ENCODE peak calls at places on chromosomes 7 and 10, in eight cellular contexts. W, O, A, R, D, Y, G and Z are unnamed samples.

GRCh38 chr10:7218974-7219373 is 191.9 kb downstream of the SFMBT2 start:
- DNase-seq in W (no peak), O (no peak), A (no peak), R (no peak), D (peak), Y (peak), G (no peak), Z (no peak)

GRCh38 chr7:85186083-85186520 is 754 bp downstream of the SEMA3D start:
- DNase-seq in W (peak), O (peak), A (no peak), R (peak), D (peak), Y (peak), G (peak), Z (no peak)

GRCh38 chr7:137454169-137455166 is 110.9 kb upstream of the PTN start:
- DNase-seq in W (no peak), O (peak), A (no peak), R (no peak), D (peak), Y (peak), G (peak), Z (no peak)

GRCh38 chr10:114526112-114526496 is 121.8 kb upstream of the AFAP1L2 start:
- DNase-seq in W (no peak), O (no peak), A (no peak), R (no peak), D (peak), Y (peak), G (no peak), Z (no peak)

GRCh38 chr7:46099091-46099490 is 178.0 kb upstream of the IGFBP3 start:
- DNase-seq in W (no peak), O (no peak), A (no peak), R (no peak), D (peak), Y (no peak), G (no peak), Z (no peak)

GRCh38 chr7:78510580-78511188 is 712.1 kb downstream of the PHTF2 start:
- DNase-seq in W (no peak), O (peak), A (no peak), R (peak), D (peak), Y (peak), G (peak), Z (no peak)

GRCh38 chr10:98173258-98173657 is 38.8 kb downstream of the R3HCC1L start:
- DNase-seq in W (no peak), O (no peak), A (no peak), R (no peak), D (no peak), Y (no peak), G (no peak), Z (no peak)

GRCh38 chr10:124112891-124113580 is 19.6 kb upstream of the CHST15 start:
- DNase-seq in W (no peak), O (no peak), A (no peak), R (no peak), D (no peak), Y (no peak), G (no peak), Z (no peak)

GRCh38 chr7:31950101-31950755 is 120.0 kb downstream of the PDE1C start:
- DNase-seq in W (no peak), O (no peak), A (no peak), R (no peak), D (peak), Y (peak), G (no peak), Z (no peak)

GRCh38 chr10:104334965-104335650 is 3.2 kb downstream of the ITPRIP start:
- DNase-seq in W (no peak), O (no peak), A (peak), R (no peak), D (no peak), Y (no peak), G (no peak), Z (no peak)
- H3K27ac ChIP-seq in W (peak), O (peak), A (no peak), R (peak), D (peak), Y (no peak), G (no peak), Z (no peak)

DNA sequence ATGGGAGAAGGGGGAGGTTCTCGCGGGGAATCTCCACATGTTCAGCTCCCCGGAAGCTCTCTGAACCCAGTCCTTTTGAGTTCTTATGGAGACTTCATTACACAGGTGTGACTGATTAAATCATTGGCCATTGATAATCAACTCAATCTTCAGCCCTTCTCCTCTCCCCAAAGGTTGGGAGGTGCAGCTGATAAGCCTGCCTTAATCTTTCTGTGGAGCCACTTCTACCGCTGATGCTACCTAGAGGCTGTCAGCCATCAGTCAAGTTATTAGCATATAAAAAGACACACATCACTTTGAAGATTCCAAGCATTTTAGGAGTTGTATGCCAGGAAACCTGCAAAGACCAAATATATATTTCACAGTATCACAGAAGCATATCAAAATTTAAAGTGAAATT is 91.7 kb downstream of the MARCHF5 start:
- DNase-seq in W (no peak), O (no peak), A (no peak), R (no peak), D (no peak), Y (no peak), G (no peak), Z (no peak)
- H3K27ac ChIP-seq in W (no peak), O (no peak), A (no peak), R (no peak), D (no peak), Y (no peak), G (no peak), Z (no peak)

GRCh38 chr7:30019960-30020359 is 6.5 kb downstream of the FKBP14 start:
- DNase-seq in W (no peak), O (no peak), A (no peak), R (no peak), D (peak), Y (no peak), G (no peak), Z (no peak)
- H3K27ac ChIP-seq in W (no peak), O (no peak), A (no peak), R (no peak), D (no peak), Y (no peak), G (no peak), Z (no peak)

GRCh38 chr7:116403265-116403664 is 96.3 kb upstream of the CAV2 start:
- DNase-seq in W (no peak), O (no peak), A (no peak), R (no peak), D (peak), Y (no peak), G (no peak), Z (no peak)

GRCh38 chr7:116405810-116406209 is 93.7 kb upstream of the CAV2 start:
- DNase-seq in W (no peak), O (no peak), A (no peak), R (no peak), D (no peak), Y (no peak), G (no peak), Z (no peak)

GRCh38 chr7:116401711-116402110 is 97.8 kb upstream of the CAV2 start:
- DNase-seq in W (no peak), O (no peak), A (no peak), R (no peak), D (no peak), Y (no peak), G (no peak), Z (no peak)

GRCh38 chr7:116407165-116407564 is 92.4 kb upstream of the CAV2 start:
- DNase-seq in W (no peak), O (no peak), A (no peak), R (no peak), D (peak), Y (no peak), G (no peak), Z (no peak)

DNA sequence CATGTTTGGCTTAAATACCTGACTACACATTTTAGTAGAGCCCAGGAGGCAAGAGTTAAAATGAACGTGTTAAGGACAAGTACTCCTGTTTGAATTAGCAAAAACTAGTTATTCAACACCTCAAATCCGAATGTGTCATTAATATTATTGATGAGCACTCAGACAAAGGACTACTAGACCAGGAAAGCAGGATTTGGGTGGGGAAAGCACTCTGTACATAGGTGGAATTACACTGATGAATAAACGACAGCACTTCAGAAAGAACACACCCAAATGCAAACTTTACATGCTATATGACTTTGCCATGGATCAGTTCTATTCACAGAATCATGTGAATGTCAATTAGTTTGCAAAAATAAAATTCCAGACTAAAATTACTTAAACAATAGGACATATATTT is 95.1 kb upstream of the CAV2 start:
- DNase-seq in W (no peak), O (no peak), A (no peak), R (no peak), D (no peak), Y (no peak), G (no peak), Z (no peak)
- H3K27ac ChIP-seq in W (no peak), O (no peak), A (no peak), R (no peak), D (no peak), Y (no peak), G (no peak), Z (no peak)

GRCh38 chr7:37344886-37345579 is 103.6 kb downstream of the ELMO1 start:
- DNase-seq in W (no peak), O (no peak), A (no peak), R (no peak), D (no peak), Y (no peak), G (peak), Z (no peak)
- H3K27ac ChIP-seq in W (peak), O (peak), A (no peak), R (peak), D (no peak), Y (no peak), G (peak), Z (no peak)

GRCh38 chr10:5546891-5547683 is 22.3 kb downstream of the CALML3 start:
- DNase-seq in W (no peak), O (peak), A (no peak), R (no peak), D (peak), Y (peak), G (no peak), Z (no peak)
- H3K27ac ChIP-seq in W (no peak), O (peak), A (no peak), R (peak), D (peak), Y (peak), G (no peak), Z (peak)

GRCh38 chr7:17030559-17030958 is 148.8 kb upstream of the AGR3 start:
- DNase-seq in W (no peak), O (no peak), A (no peak), R (no peak), D (no peak), Y (no peak), G (no peak), Z (no peak)

GRCh38 chr7:17027143-17027802 is 145.5 kb upstream of the AGR3 start:
- DNase-seq in W (no peak), O (no peak), A (no peak), R (no peak), D (no peak), Y (no peak), G (no peak), Z (no peak)

GRCh38 chr7:17027803-17028163 is 146.0 kb upstream of the AGR3 start:
- DNase-seq in W (no peak), O (no peak), A (no peak), R (no peak), D (no peak), Y (no peak), G (no peak), Z (no peak)

GRCh38 chr7:17031903-17032551 is 150.2 kb upstream of the AGR3 start:
- DNase-seq in W (no peak), O (no peak), A (no peak), R (no peak), D (no peak), Y (no peak), G (no peak), Z (no peak)

GRCh38 chr7:17029150-17029549 is 147.4 kb upstream of the AGR3 start:
- DNase-seq in W (no peak), O (no peak), A (no peak), R (no peak), D (no peak), Y (no peak), G (no peak), Z (no peak)
- H3K27ac ChIP-seq in W (peak), O (peak), A (no peak), R (no peak), D (no peak), Y (no peak), G (no peak), Z (no peak)

DNA sequence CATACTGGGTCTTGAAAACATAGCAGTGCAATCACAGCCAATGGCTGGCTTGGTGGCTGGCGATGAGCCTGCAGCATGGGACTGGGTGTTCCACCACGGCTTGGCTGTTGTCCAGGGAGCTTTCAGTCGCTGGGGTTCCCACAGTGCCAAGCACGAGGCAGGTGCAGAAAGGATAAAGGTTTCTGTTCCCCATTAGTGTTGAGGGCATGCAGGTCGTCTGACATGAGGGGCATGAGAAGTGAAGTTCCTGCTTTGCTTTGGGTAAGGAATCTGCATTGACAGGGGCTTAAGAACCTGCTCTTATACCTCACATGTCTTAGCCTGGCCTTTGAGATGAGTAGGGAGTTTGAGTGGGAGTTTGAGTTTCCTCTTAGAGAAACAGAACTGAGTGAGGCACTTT is 9.0 kb upstream of the CFTR start:
- DNase-seq in W (peak), O (no peak), A (no peak), R (peak), D (no peak), Y (no peak), G (no peak), Z (no peak)
- H3K27ac ChIP-seq in W (no peak), O (no peak), A (no peak), R (no peak), D (no peak), Y (no peak), G (no peak), Z (no peak)